ENCODE peak calls at places on chromosomes 16 and 17, in eight cellular contexts. T, Y, Z, P, F, N, K and E are unnamed samples.

GRCh38 chr16:20803561-20804214 is 2.6 kb downstream of the ERI2 start:
- DNase-seq in T (no peak), Y (no peak), Z (no peak), P (no peak), F (no peak), N (no peak), K (no peak), E (no peak)

GRCh38 chr17:55462711-55463110 is 41.1 kb upstream of the MMD start:
- DNase-seq in T (peak), Y (no peak), Z (no peak), P (no peak), F (no peak), N (no peak), K (no peak), E (no peak)

GRCh38 chr17:11996722-11997146 is 541 bp downstream of the ZNF18 start:
- DNase-seq in T (peak), Y (no peak), Z (peak), P (peak), F (peak), N (no peak), K (peak), E (peak)

GRCh38 chr16:80515374-80515773 is 25.4 kb upstream of the DYNLRB2 start:
- DNase-seq in T (no peak), Y (no peak), Z (no peak), P (no peak), F (no peak), N (no peak), K (no peak), E (no peak)

GRCh38 chr17:58088624-58089023 is 5.4 kb downstream of the DYNLL2 start:
- DNase-seq in T (no peak), Y (no peak), Z (no peak), P (no peak), F (no peak), N (no peak), K (no peak), E (no peak)

GRCh38 chr16:8474576-8474975 is 115.7 kb downstream of the TMEM114 start:
- DNase-seq in T (no peak), Y (no peak), Z (no peak), P (no peak), F (peak), N (no peak), K (no peak), E (no peak)

GRCh38 chr17:59846391-59847165 is 46.2 kb downstream of the TUBD1 start:
- DNase-seq in T (peak), Y (peak), Z (no peak), P (peak), F (no peak), N (peak), K (peak), E (peak)

GRCh38 chr17:31825961-31826691 is 32.9 kb downstream of the COPRS start:
- DNase-seq in T (peak), Y (no peak), Z (no peak), P (no peak), F (no peak), N (no peak), K (peak), E (peak)

GRCh38 chr16:68149596-68149995 is 64.4 kb downstream of the NFATC3 start:
- DNase-seq in T (no peak), Y (no peak), Z (no peak), P (no peak), F (no peak), N (no peak), K (no peak), E (no peak)

GRCh38 chr16:31033709-31034492 is 543 bp downstream of the STX4 start:
- DNase-seq in T (peak), Y (peak), Z (peak), P (peak), F (peak), N (peak), K (peak), E (peak)

GRCh38 chr16:54164789-54165173 is 121.8 kb downstream of the IRX3 start:
- DNase-seq in T (no peak), Y (no peak), Z (no peak), P (no peak), F (no peak), N (no peak), K (no peak), E (no peak)

GRCh38 chr17:62981933-62982332 is 15.9 kb downstream of the TANC2 start:
- DNase-seq in T (peak), Y (no peak), Z (no peak), P (no peak), F (no peak), N (no peak), K (peak), E (no peak)

GRCh38 chr16:27365142-27366089 is 36.6 kb upstream of the IL21R start:
- DNase-seq in T (peak), Y (no peak), Z (no peak), P (no peak), F (no peak), N (no peak), K (peak), E (no peak)

GRCh38 chr17:65324574-65324973 is 187.4 kb downstream of the RGS9 start:
- DNase-seq in T (no peak), Y (no peak), Z (no peak), P (no peak), F (no peak), N (no peak), K (no peak), E (no peak)

GRCh38 chr16:23227529-23227928 is 45.0 kb downstream of the SCNN1G start:
- DNase-seq in T (no peak), Y (no peak), Z (no peak), P (no peak), F (no peak), N (no peak), K (no peak), E (no peak)

GRCh38 chr16:83713597-83713996 is 94.2 kb upstream of the HSBP1 start:
- DNase-seq in T (no peak), Y (no peak), Z (no peak), P (no peak), F (no peak), N (no peak), K (no peak), E (peak)

GRCh38 chr17:81667754-81668153 is 1.2 kb downstream of the CCDC137 start:
- DNase-seq in T (no peak), Y (no peak), Z (no peak), P (no peak), F (no peak), N (no peak), K (peak), E (no peak)